ENCODE peak calls at places on chromosomes 13 and 19, in ten cellular contexts. D is fibroblast of lung; X is small intestine; P is ovary; A is thoracic aorta; T is CD4-positive, alpha-beta T cell; W is psoas muscle; G is lower lobe of right lung; C is H9; Q is lung. L is an unnamed sample. For H3K9me3, the result is how much of the 10 kb centered on the place peaks cover.

GRCh38 chr13:99425485-99426341 is 75.6 kb upstream of the TM9SF2 start:
- DNase-seq in G (no peak), Q (no peak), X (peak), A (no peak), C (peak), T (peak), D (no peak), W (no peak), P (no peak), L (peak)

GRCh38 chr19:3494051-3494450 is 6.4 kb downstream of the DOHH start:
- DNase-seq in D (no peak), T (peak), G (no peak), Q (no peak), C (peak), X (no peak), P (no peak), W (no peak), A (no peak), L (no peak)

GRCh38 chr19:4939466-4939865 is 29.4 kb upstream of the KDM4B start:
- DNase-seq in X (no peak), A (no peak), W (no peak), Q (no peak), D (no peak), G (no peak), C (no peak), T (no peak), P (no peak), L (no peak)

GRCh38 chr13:34764246-34764645 is 177.8 kb upstream of the NBEA start:
- DNase-seq in A (no peak), G (no peak), W (no peak), P (no peak), X (no peak), T (no peak), D (peak), C (no peak), Q (no peak), L (no peak)

GRCh38 chr19:3250675-3251074 is 26.2 kb downstream of the CELF5 start:
- DNase-seq in P (no peak), A (no peak), Q (no peak), G (no peak), C (no peak), W (no peak), T (peak), X (peak), D (no peak), L (no peak)

GRCh38 chr19:11373166-11373884 is 1.1 kb upstream of the SWSAP1 start:
- DNase-seq in X (peak), Q (no peak), P (no peak), A (no peak), C (peak), D (peak), T (no peak), G (no peak), W (no peak), L (peak)

GRCh38 chr13:23921451-23921888 is 24.2 kb upstream of the C1QTNF9B start:
- DNase-seq in X (peak), T (no peak), P (no peak), G (no peak), Q (no peak), D (peak), A (no peak), C (peak), W (no peak), L (no peak)

GRCh38 chr19:55553217-55554182 is 8.2 kb upstream of the SBK3 start:
- DNase-seq in G (no peak), C (no peak), W (no peak), P (no peak), Q (no peak), A (no peak), T (no peak), D (peak), X (no peak), L (no peak)

GRCh38 chr19:41993612-41994483 is at the start of gene ATP1A3:
- DNase-seq in T (peak), W (no peak), Q (no peak), X (peak), G (no peak), A (no peak), D (peak), C (peak), P (no peak), L (peak)

GRCh38 chr13:95676100-95676774 is 702 bp upstream of the DNAJC3 start:
- DNase-seq in G (peak), T (no peak), W (peak), C (peak), X (peak), Q (no peak), D (peak), P (no peak), A (no peak), L (peak)

GRCh38 chr19:45568732-45569131 is 15.9 kb downstream of the OPA3 start:
- DNase-seq in T (no peak), W (no peak), X (peak), D (peak), A (no peak), G (no peak), C (no peak), P (no peak), Q (no peak), L (no peak)

GRCh38 chr19:14185158-14185557 is 20.8 kb downstream of the ADGRL1 start:
- DNase-seq in D (no peak), A (no peak), Q (no peak), P (no peak), X (no peak), T (no peak), W (no peak), G (no peak), C (no peak), L (no peak)

DNA sequence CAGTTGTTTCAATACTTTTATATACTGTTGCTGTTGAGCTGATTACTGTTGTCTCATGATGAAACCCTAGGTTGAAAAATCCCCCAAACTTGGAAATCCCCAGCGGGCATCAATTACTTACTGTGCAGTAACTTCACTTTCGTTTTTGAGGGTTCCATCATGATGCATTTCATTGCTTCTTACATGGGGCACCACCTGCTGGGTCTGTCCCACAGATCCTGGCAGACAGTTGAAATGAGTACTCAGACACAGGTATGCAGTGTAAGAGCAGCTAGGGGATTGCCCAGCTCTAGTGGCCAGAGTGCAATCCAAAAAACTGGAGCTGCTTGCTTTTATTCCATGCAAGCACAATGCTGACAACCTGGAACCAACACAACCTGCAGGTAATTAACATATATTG is 132.5 kb upstream of the ZNF91 start:
- DNase-seq in W (no peak), T (no peak), Q (no peak), P (no peak), A (no peak), D (no peak), C (no peak), G (no peak), X (no peak), L (no peak)
- H3K9me3 ChIP-seq in W (under half), T (under half), Q (under half), P (under half), A (under half), D (under half), C (half or more), G (under half), X (under half), L (under half)

GRCh38 chr19:22604571-22605274 is 29.4 kb upstream of the ZNF492 start:
- DNase-seq in D (no peak), T (no peak), W (no peak), Q (no peak), C (no peak), P (no peak), A (no peak), G (no peak), X (no peak), L (no peak)

GRCh38 chr19:22605275-22606211 is 28.6 kb upstream of the ZNF492 start:
- DNase-seq in C (no peak), X (no peak), T (no peak), G (no peak), P (no peak), A (no peak), W (no peak), D (no peak), Q (peak), L (no peak)

GRCh38 chr19:22601906-22602630 is 32.1 kb upstream of the ZNF492 start:
- DNase-seq in W (no peak), X (no peak), D (no peak), C (no peak), G (no peak), P (no peak), A (no peak), T (no peak), Q (peak), L (no peak)

GRCh38 chr19:22602631-22603272 is 31.4 kb upstream of the ZNF492 start:
- DNase-seq in P (no peak), C (no peak), A (no peak), W (no peak), Q (peak), G (no peak), T (no peak), D (no peak), X (no peak), L (no peak)

GRCh38 chr19:22603518-22604440 is 30.3 kb upstream of the ZNF492 start:
- DNase-seq in X (no peak), C (no peak), A (no peak), G (no peak), Q (no peak), W (no peak), T (no peak), P (no peak), D (no peak), L (no peak)
- H3K9me3 ChIP-seq in X (under half), C (half or more), A (under half), G (under half), Q (under half), W (under half), T (under half), P (under half), D (under half), L (half or more)

GRCh38 chr13:36837354-36838092 is 18.5 kb downstream of the RFXAP start:
- DNase-seq in Q (no peak), W (no peak), A (no peak), D (no peak), T (no peak), G (no peak), P (no peak), C (peak), X (no peak), L (no peak)
- H3K9me3 ChIP-seq in Q (under half), W (under half), A (under half), D (under half), T (under half), G (under half), P (under half), C (under half), X (under half), L (under half)

GRCh38 chr19:34804115-34804514 is 31.1 kb upstream of the ZNF599 start:
- DNase-seq in T (no peak), Q (no peak), W (no peak), C (no peak), P (no peak), X (no peak), D (no peak), A (no peak), G (no peak), L (no peak)
- H3K9me3 ChIP-seq in T (under half), Q (under half), W (under half), C (under half), P (under half), X (under half), D (under half), A (under half), G (under half), L (under half)

GRCh38 chr19:15935167-15935702 is 906 bp upstream of the CYP4F11 start:
- DNase-seq in C (no peak), D (no peak), W (no peak), X (no peak), Q (no peak), A (no peak), G (no peak), P (no peak), T (no peak), L (no peak)

GRCh38 chr19:15936173-15936572 is 1.8 kb upstream of the CYP4F11 start:
- DNase-seq in Q (no peak), G (no peak), C (no peak), A (no peak), T (no peak), W (no peak), D (no peak), P (no peak), X (no peak), L (no peak)

GRCh38 chr19:15936950-15937349 is 2.6 kb upstream of the CYP4F11 start:
- DNase-seq in X (no peak), G (no peak), Q (no peak), P (no peak), C (no peak), D (no peak), W (no peak), A (no peak), T (no peak), L (no peak)

GRCh38 chr19:15937771-15938170 is 3.4 kb upstream of the CYP4F11 start:
- DNase-seq in C (no peak), P (no peak), T (no peak), W (no peak), D (no peak), X (no peak), Q (peak), G (no peak), A (no peak), L (no peak)

DNA sequence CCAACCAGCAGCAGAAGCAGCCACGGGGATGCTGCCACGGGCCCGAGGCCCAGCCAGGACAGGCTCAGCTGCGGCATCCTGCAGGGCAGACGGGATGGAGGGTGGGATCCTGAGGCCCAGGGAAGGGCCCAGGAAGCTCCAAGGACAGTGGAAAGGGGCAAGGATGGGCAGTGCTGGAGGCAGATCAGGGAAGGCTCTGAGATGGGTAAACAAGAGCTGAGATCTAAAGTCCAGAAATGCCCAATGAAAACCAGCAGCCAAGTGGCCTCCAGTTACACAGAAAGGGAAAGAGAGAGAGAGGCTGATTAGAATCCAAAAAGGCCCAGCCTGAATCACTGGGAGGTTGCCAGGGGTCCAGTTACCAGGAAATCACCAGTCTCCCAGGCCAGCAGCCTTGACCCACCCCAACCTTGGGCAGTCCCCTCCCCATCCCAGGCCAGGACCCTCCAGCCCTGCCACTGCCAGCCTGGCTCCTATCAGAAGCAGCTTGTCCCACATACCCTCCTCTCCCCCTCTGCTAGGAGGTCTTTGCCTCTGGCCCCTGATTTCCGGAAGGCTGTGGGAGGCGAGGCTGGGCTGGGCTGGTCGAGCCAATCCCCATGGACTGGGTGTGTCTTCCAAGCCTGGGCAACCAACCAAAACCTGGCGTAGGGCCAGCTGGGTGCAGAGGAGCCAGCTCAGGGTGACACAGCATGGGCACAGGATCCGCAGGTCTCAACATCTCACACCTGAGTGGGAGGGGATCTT is at the start of gene CYP4F11:
- DNase-seq in P (peak), X (peak), T (no peak), D (no peak), A (peak), W (peak), C (no peak), Q (no peak), G (peak), L (peak)
- H3K9me3 ChIP-seq in P (under half), X (under half), T (under half), D (under half), A (under half), W (under half), C (half or more), Q (under half), G (under half), L (under half)

L was measured in mucosa of descending colon.